ENCODE peak calls at places on chromosomes 11 and 22, in seven cellular contexts. One of them, this sample, is unnamed.

GRCh38 chr22:23182289-23183106 is 2.2 kb downstream of the BCR start:
- DNase-seq in astrocyte of the spinal cord: no peak
- DNase-seq in OCI-LY7: peak
- DNase-seq in spleen: no peak
- DNase-seq in HepG2: no peak
- DNase-seq in GM12865: peak
- DNase-seq in transverse colon: no peak
- DNase-seq in this sample: no peak

GRCh38 chr22:29370556-29370955 is 17.8 kb downstream of the AP1B1 start:
- DNase-seq in spleen: peak
- DNase-seq in HepG2: no peak
- DNase-seq in transverse colon: no peak
- DNase-seq in OCI-LY7: peak
- DNase-seq in GM12865: no peak
- DNase-seq in astrocyte of the spinal cord: no peak
- DNase-seq in this sample: no peak

GRCh38 chr11:34030386-34030785 is 21.1 kb upstream of the CAPRIN1 start:
- DNase-seq in HepG2: no peak
- DNase-seq in astrocyte of the spinal cord: no peak
- DNase-seq in spleen: no peak
- DNase-seq in transverse colon: no peak
- DNase-seq in OCI-LY7: no peak
- DNase-seq in GM12865: no peak
- DNase-seq in this sample: no peak

GRCh38 chr22:26621663-26622062 is at the start of gene CRYBA4:
- DNase-seq in OCI-LY7: no peak
- DNase-seq in GM12865: no peak
- DNase-seq in transverse colon: no peak
- DNase-seq in spleen: no peak
- DNase-seq in HepG2: no peak
- DNase-seq in astrocyte of the spinal cord: no peak
- DNase-seq in this sample: no peak

GRCh38 chr22:46027219-46028068 is 50.5 kb upstream of the WNT7B start:
- DNase-seq in HepG2: peak
- DNase-seq in GM12865: no peak
- DNase-seq in spleen: peak
- DNase-seq in transverse colon: peak
- DNase-seq in astrocyte of the spinal cord: no peak
- DNase-seq in OCI-LY7: peak
- DNase-seq in this sample: no peak

GRCh38 chr11:45926001-45926401 is 3.5 kb downstream of the LARGE2 start:
- DNase-seq in spleen: peak
- DNase-seq in astrocyte of the spinal cord: no peak
- DNase-seq in transverse colon: peak
- DNase-seq in OCI-LY7: no peak
- DNase-seq in GM12865: no peak
- DNase-seq in HepG2: no peak
- DNase-seq in this sample: no peak

GRCh38 chr11:18312663-18313420 is 9.1 kb downstream of the HPS5 start:
- DNase-seq in GM12865: no peak
- DNase-seq in spleen: no peak
- DNase-seq in HepG2: no peak
- DNase-seq in transverse colon: no peak
- DNase-seq in OCI-LY7: no peak
- DNase-seq in astrocyte of the spinal cord: peak
- DNase-seq in this sample: no peak

GRCh38 chr22:45612451-45612901 is 59.2 kb upstream of the ATXN10 start:
- DNase-seq in transverse colon: no peak
- DNase-seq in OCI-LY7: no peak
- DNase-seq in HepG2: no peak
- DNase-seq in GM12865: no peak
- DNase-seq in spleen: no peak
- DNase-seq in astrocyte of the spinal cord: peak
- DNase-seq in this sample: no peak

GRCh38 chr22:24061124-24061684 is 50.1 kb downstream of the CABIN1 start:
- DNase-seq in OCI-LY7: no peak
- DNase-seq in spleen: no peak
- DNase-seq in HepG2: no peak
- DNase-seq in astrocyte of the spinal cord: no peak
- DNase-seq in GM12865: no peak
- DNase-seq in transverse colon: no peak
- DNase-seq in this sample: no peak

GRCh38 chr11:66126808-66127555 is 56.9 kb downstream of the PACS1 start:
- DNase-seq in GM12865: peak
- DNase-seq in OCI-LY7: peak
- DNase-seq in transverse colon: peak
- DNase-seq in HepG2: no peak
- DNase-seq in astrocyte of the spinal cord: peak
- DNase-seq in spleen: peak
- DNase-seq in this sample: no peak

GRCh38 chr11:11620251-11620965 is 1.4 kb downstream of the GALNT18 start:
- DNase-seq in HepG2: no peak
- DNase-seq in transverse colon: peak
- DNase-seq in OCI-LY7: no peak
- DNase-seq in spleen: peak
- DNase-seq in astrocyte of the spinal cord: peak
- DNase-seq in GM12865: peak
- DNase-seq in this sample: no peak

GRCh38 chr11:116217006-116217405 is 555.8 kb downstream of the BUD13 start:
- DNase-seq in transverse colon: peak
- DNase-seq in GM12865: peak
- DNase-seq in astrocyte of the spinal cord: peak
- DNase-seq in spleen: no peak
- DNase-seq in HepG2: peak
- DNase-seq in OCI-LY7: no peak
- DNase-seq in this sample: no peak

GRCh38 chr11:57514538-57515331 is 767 bp downstream of the SLC43A1 start:
- DNase-seq in transverse colon: peak
- DNase-seq in astrocyte of the spinal cord: peak
- DNase-seq in HepG2: peak
- DNase-seq in GM12865: peak
- DNase-seq in OCI-LY7: peak
- DNase-seq in spleen: peak
- DNase-seq in this sample: no peak

GRCh38 chr11:111978028-111978771 is 41.1 kb downstream of the DIXDC1 start:
- DNase-seq in HepG2: no peak
- DNase-seq in astrocyte of the spinal cord: peak
- DNase-seq in OCI-LY7: no peak
- DNase-seq in transverse colon: peak
- DNase-seq in GM12865: no peak
- DNase-seq in spleen: no peak
- DNase-seq in this sample: no peak

GRCh38 chr11:66851698-66852465 is 5.0 kb upstream of the LRFN4 start:
- DNase-seq in GM12865: peak
- DNase-seq in astrocyte of the spinal cord: no peak
- DNase-seq in spleen: peak
- DNase-seq in HepG2: no peak
- DNase-seq in transverse colon: peak
- DNase-seq in OCI-LY7: peak
- DNase-seq in this sample: peak

GRCh38 chr11:15896026-15896425 is 460.3 kb downstream of the SOX6 start:
- DNase-seq in OCI-LY7: no peak
- DNase-seq in GM12865: no peak
- DNase-seq in spleen: no peak
- DNase-seq in HepG2: no peak
- DNase-seq in transverse colon: no peak
- DNase-seq in astrocyte of the spinal cord: no peak
- DNase-seq in this sample: no peak

GRCh38 chr11:36030707-36031365 is 87.0 kb downstream of the LDLRAD3 start:
- DNase-seq in HepG2: no peak
- DNase-seq in GM12865: no peak
- DNase-seq in OCI-LY7: no peak
- DNase-seq in astrocyte of the spinal cord: peak
- DNase-seq in spleen: no peak
- DNase-seq in transverse colon: no peak
- DNase-seq in this sample: no peak

GRCh38 chr11:128628686-128629085 is 41.3 kb upstream of the ETS1 start:
- DNase-seq in HepG2: no peak
- DNase-seq in astrocyte of the spinal cord: no peak
- DNase-seq in GM12865: peak
- DNase-seq in spleen: no peak
- DNase-seq in transverse colon: no peak
- DNase-seq in OCI-LY7: peak
- DNase-seq in this sample: no peak

GRCh38 chr11:128628343-128628673 is 41.0 kb upstream of the ETS1 start:
- DNase-seq in GM12865: no peak
- DNase-seq in OCI-LY7: no peak
- DNase-seq in astrocyte of the spinal cord: no peak
- DNase-seq in spleen: no peak
- DNase-seq in transverse colon: no peak
- DNase-seq in HepG2: no peak
- DNase-seq in this sample: no peak

GRCh38 chr11:128632151-128632791 is 44.9 kb upstream of the ETS1 start:
- DNase-seq in spleen: peak
- DNase-seq in OCI-LY7: peak
- DNase-seq in HepG2: peak
- DNase-seq in transverse colon: peak
- DNase-seq in GM12865: peak
- DNase-seq in astrocyte of the spinal cord: peak
- DNase-seq in this sample: no peak

GRCh38 chr11:128629516-128630106 is 42.3 kb upstream of the ETS1 start:
- DNase-seq in astrocyte of the spinal cord: no peak
- DNase-seq in transverse colon: no peak
- DNase-seq in HepG2: no peak
- DNase-seq in spleen: no peak
- DNase-seq in GM12865: peak
- DNase-seq in OCI-LY7: peak
- DNase-seq in this sample: no peak

GRCh38 chr11:128630367-128631230 is 43.2 kb upstream of the ETS1 start:
- DNase-seq in transverse colon: peak
- DNase-seq in GM12865: peak
- DNase-seq in OCI-LY7: peak
- DNase-seq in astrocyte of the spinal cord: peak
- DNase-seq in HepG2: peak
- DNase-seq in spleen: peak
- DNase-seq in this sample: peak
- H3K4me3 ChIP-seq in transverse colon: no peak
- H3K4me3 ChIP-seq in GM12865: peak
- H3K4me3 ChIP-seq in OCI-LY7: peak
- H3K4me3 ChIP-seq in astrocyte of the spinal cord: no peak
- H3K4me3 ChIP-seq in HepG2: no peak
- H3K4me3 ChIP-seq in spleen: no peak
- H3K4me3 ChIP-seq in this sample: no peak

DNA sequence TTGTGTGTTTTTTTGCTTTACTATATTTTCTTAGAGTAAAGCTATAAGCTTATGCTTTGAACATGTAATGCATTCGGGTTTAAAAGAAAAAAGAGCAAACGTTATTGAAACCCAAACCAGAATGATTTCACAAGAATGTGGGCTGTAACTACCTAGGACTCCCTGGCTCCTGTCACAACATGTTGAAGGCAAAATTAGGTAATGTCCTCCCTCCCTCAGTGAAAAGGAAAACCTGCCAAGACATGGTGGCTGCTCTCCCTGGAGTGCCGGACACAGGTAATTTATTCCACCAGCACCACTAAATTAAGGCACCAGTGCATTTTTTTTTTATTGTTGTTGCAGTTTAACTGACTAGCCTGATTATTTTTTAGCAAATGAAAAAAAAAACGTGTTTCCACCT is 134.8 kb downstream of the CCDC34 start:
- DNase-seq in spleen: no peak
- DNase-seq in HepG2: no peak
- DNase-seq in astrocyte of the spinal cord: no peak
- DNase-seq in transverse colon: no peak
- DNase-seq in OCI-LY7: no peak
- DNase-seq in GM12865: no peak
- DNase-seq in this sample: no peak
- TF ChIP-seq CTCF in spleen: no peak
- TF ChIP-seq CTCF in HepG2: no peak
- TF ChIP-seq CTCF in astrocyte of the spinal cord: no peak
- TF ChIP-seq CTCF in transverse colon: no peak
- TF ChIP-seq CTCF in OCI-LY7: no peak
- TF ChIP-seq CTCF in GM12865: no peak
- TF ChIP-seq CTCF in this sample: no peak

DNA sequence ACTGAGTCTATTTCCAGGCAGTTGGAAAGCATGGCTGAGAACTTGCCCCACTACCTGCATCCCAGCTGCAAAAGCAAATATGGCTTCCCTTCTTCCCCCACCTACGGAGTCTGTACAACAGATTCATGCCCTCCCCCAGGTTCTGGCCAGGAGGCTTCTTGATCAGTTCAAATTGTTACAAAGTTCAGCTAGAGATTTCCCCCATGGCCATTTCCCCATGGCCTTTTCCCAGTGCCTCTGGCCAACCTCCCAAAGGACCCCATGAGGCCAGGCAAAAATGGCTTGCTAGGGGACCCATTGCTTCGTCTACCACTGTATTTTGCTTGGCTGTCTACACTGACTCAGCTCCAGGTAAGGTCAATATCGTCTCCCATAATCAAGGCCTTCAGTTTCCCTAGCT is 203.3 kb downstream of the DLG2 start:
- DNase-seq in HepG2: no peak
- DNase-seq in GM12865: no peak
- DNase-seq in spleen: no peak
- DNase-seq in astrocyte of the spinal cord: no peak
- DNase-seq in transverse colon: no peak
- DNase-seq in OCI-LY7: no peak
- DNase-seq in this sample: no peak
- H3K4me3 ChIP-seq in HepG2: no peak
- H3K4me3 ChIP-seq in GM12865: no peak
- H3K4me3 ChIP-seq in spleen: no peak
- H3K4me3 ChIP-seq in astrocyte of the spinal cord: no peak
- H3K4me3 ChIP-seq in transverse colon: no peak
- H3K4me3 ChIP-seq in OCI-LY7: no peak
- H3K4me3 ChIP-seq in this sample: no peak

GRCh38 chr22:49351761-49352221 is 475.9 kb downstream of the BRD1 start:
- DNase-seq in GM12865: no peak
- DNase-seq in astrocyte of the spinal cord: no peak
- DNase-seq in transverse colon: no peak
- DNase-seq in HepG2: no peak
- DNase-seq in spleen: peak
- DNase-seq in OCI-LY7: peak
- DNase-seq in this sample: no peak

GRCh38 chr22:49349841-49350381 is 477.8 kb downstream of the BRD1 start:
- DNase-seq in HepG2: no peak
- DNase-seq in astrocyte of the spinal cord: no peak
- DNase-seq in GM12865: no peak
- DNase-seq in OCI-LY7: peak
- DNase-seq in transverse colon: no peak
- DNase-seq in spleen: peak
- DNase-seq in this sample: no peak

GRCh38 chr22:49349181-49349835 is 478.4 kb downstream of the BRD1 start:
- DNase-seq in astrocyte of the spinal cord: no peak
- DNase-seq in spleen: peak
- DNase-seq in OCI-LY7: no peak
- DNase-seq in GM12865: no peak
- DNase-seq in HepG2: no peak
- DNase-seq in transverse colon: no peak
- DNase-seq in this sample: no peak

GRCh38 chr22:49348631-49349030 is 479.0 kb downstream of the BRD1 start:
- DNase-seq in spleen: peak
- DNase-seq in HepG2: no peak
- DNase-seq in astrocyte of the spinal cord: no peak
- DNase-seq in transverse colon: no peak
- DNase-seq in GM12865: no peak
- DNase-seq in OCI-LY7: no peak
- DNase-seq in this sample: no peak

GRCh38 chr22:49350441-49351121 is 477.1 kb downstream of the BRD1 start:
- DNase-seq in OCI-LY7: peak
- DNase-seq in GM12865: no peak
- DNase-seq in astrocyte of the spinal cord: no peak
- DNase-seq in transverse colon: peak
- DNase-seq in spleen: peak
- DNase-seq in HepG2: no peak
- DNase-seq in this sample: no peak
- TF ChIP-seq CTCF in OCI-LY7: peak
- TF ChIP-seq CTCF in GM12865: no peak
- TF ChIP-seq CTCF in astrocyte of the spinal cord: no peak
- TF ChIP-seq CTCF in transverse colon: no peak
- TF ChIP-seq CTCF in spleen: no peak
- TF ChIP-seq CTCF in HepG2: peak
- TF ChIP-seq CTCF in this sample: peak

This sample was measured in GM12864.